ENCODE peak calls at places on chromosomes 16 and 17, in eight cellular contexts. J is SK-N-SH; E is AG09309; V is cardiac muscle cell; H is WTC11; U is RWPE1; C is AG10803; Z is CD8-positive, alpha-beta T cell. G is an unnamed sample.

GRCh38 chr16:20300312-20301097 is 26.8 kb downstream of the GP2 start:
- DNase-seq in U (peak), E (no peak), V (peak), C (peak), J (peak), Z (no peak), H (peak), G (peak)

GRCh38 chr16:2520784-2521577 is 810 bp downstream of the AMDHD2 start:
- DNase-seq in V (no peak), C (no peak), E (no peak), J (peak), U (peak), Z (peak), H (no peak), G (peak)

GRCh38 chr16:31880322-31880979 is 6.8 kb downstream of the ZNF267 start:
- DNase-seq in C (peak), Z (no peak), V (peak), U (peak), H (no peak), J (no peak), E (no peak), G (peak)

GRCh38 chr17:74603032-74603635 is 11.1 kb upstream of the CD300LD start:
- DNase-seq in V (no peak), Z (no peak), U (no peak), H (no peak), J (no peak), E (no peak), C (no peak), G (no peak)

GRCh38 chr16:87929986-87930385 is 6.3 kb downstream of the CA5A start:
- DNase-seq in C (no peak), V (no peak), Z (no peak), H (no peak), J (no peak), U (no peak), E (no peak), G (no peak)

GRCh38 chr17:11643851-11644250 is 45.6 kb downstream of the DNAH9 start:
- DNase-seq in J (no peak), U (no peak), C (no peak), V (no peak), H (no peak), E (no peak), Z (no peak), G (peak)

GRCh38 chr17:33389506-33390141 is 96.5 kb upstream of the ASIC2 start:
- DNase-seq in U (peak), V (peak), Z (no peak), J (no peak), H (no peak), E (no peak), C (peak), G (no peak)

GRCh38 chr17:82399030-82399429 is 19.1 kb upstream of the HEXD start:
- DNase-seq in U (no peak), H (no peak), E (peak), V (peak), C (peak), Z (no peak), J (peak), G (no peak)

GRCh38 chr17:37518816-37519215 is 29.1 kb downstream of the DUSP14 start:
- DNase-seq in H (no peak), Z (no peak), E (no peak), V (peak), J (no peak), U (no peak), C (peak), G (peak)

GRCh38 chr17:9768381-9768934 is 22.9 kb downstream of the DHRS7C start:
- DNase-seq in H (no peak), J (peak), U (peak), Z (no peak), V (peak), E (no peak), C (peak), G (peak)

GRCh38 chr17:33057564-33057963 is 65.9 kb downstream of the SPACA3 start:
- DNase-seq in U (no peak), V (no peak), C (no peak), J (no peak), Z (no peak), H (no peak), E (no peak), G (no peak)

GRCh38 chr16:51988977-51989376 is 558.0 kb downstream of the TOX3 start:
- DNase-seq in E (no peak), Z (no peak), H (no peak), V (no peak), J (no peak), C (no peak), U (no peak), G (no peak)

GRCh38 chr17:22128723-22129122 is 436.4 kb downstream of the KCNJ18 start:
- DNase-seq in H (no peak), U (no peak), Z (no peak), J (no peak), E (no peak), C (no peak), V (no peak), G (no peak)

GRCh38 chr16:88922114-88922825 is 54.7 kb downstream of the CBFA2T3 start:
- DNase-seq in U (peak), V (peak), J (no peak), Z (no peak), E (no peak), H (peak), C (peak), G (peak)

GRCh38 chr17:41329279-41329925 is 13.9 kb upstream of the KRTAP17-1 start:
- DNase-seq in Z (no peak), E (peak), U (peak), V (peak), J (peak), H (peak), C (peak), G (peak)

GRCh38 chr17:1107777-1108559 is 71.8 kb downstream of the ABR start:
- DNase-seq in J (no peak), H (peak), E (no peak), Z (no peak), V (no peak), C (no peak), U (no peak), G (no peak)

GRCh38 chr16:81748476-81749198 is 30.5 kb upstream of the PLCG2 start:
- DNase-seq in U (no peak), H (no peak), V (no peak), J (no peak), E (no peak), Z (no peak), C (no peak), G (no peak)

GRCh38 chr16:26666486-26666885 is 400.2 kb upstream of the C16orf82 start:
- DNase-seq in J (no peak), V (no peak), E (no peak), Z (no peak), H (no peak), C (no peak), U (no peak), G (no peak)

GRCh38 chr16:85082553-85083050 is 29.7 kb downstream of the CIBAR2 start:
- DNase-seq in V (no peak), H (peak), C (no peak), J (no peak), U (no peak), E (no peak), Z (no peak), G (no peak)

GRCh38 chr16:72740346-72740745 is 307.6 kb downstream of the ZFHX3 start:
- DNase-seq in H (no peak), U (no peak), Z (no peak), J (no peak), C (peak), E (no peak), V (no peak), G (no peak)

GRCh38 chr16:50340578-50340977 is 28.2 kb downstream of the BRD7 start:
- DNase-seq in H (no peak), V (no peak), J (no peak), C (peak), U (no peak), Z (no peak), E (peak), G (no peak)

GRCh38 chr17:15954222-15954621 is 9.3 kb downstream of the ADORA2B start:
- DNase-seq in Z (no peak), C (peak), J (no peak), H (no peak), V (peak), E (peak), U (peak), G (peak)

GRCh38 chr16:50718761-50719400 is 23.0 kb upstream of the CYLD start:
- DNase-seq in C (no peak), Z (no peak), U (no peak), E (no peak), V (no peak), J (no peak), H (no peak), G (no peak)

GRCh38 chr16:27310576-27311448 is 3.0 kb upstream of the IL4R start:
- DNase-seq in C (no peak), J (no peak), E (no peak), H (no peak), V (peak), Z (no peak), U (no peak), G (no peak)

GRCh38 chr16:19228057-19228456 is 57.5 kb upstream of the CLEC19A start:
- DNase-seq in C (no peak), E (no peak), J (no peak), Z (no peak), H (no peak), U (no peak), V (no peak), G (no peak)

GRCh38 chr17:82494236-82495055 is 25.1 kb upstream of the FOXK2 start:
- DNase-seq in J (peak), Z (peak), U (peak), E (peak), H (peak), V (peak), C (peak), G (peak)

GRCh38 chr17:38572665-38573365 is 32.9 kb downstream of the SRCIN1 start:
- DNase-seq in U (no peak), E (no peak), H (peak), J (peak), C (no peak), V (no peak), Z (no peak), G (no peak)

DNA sequence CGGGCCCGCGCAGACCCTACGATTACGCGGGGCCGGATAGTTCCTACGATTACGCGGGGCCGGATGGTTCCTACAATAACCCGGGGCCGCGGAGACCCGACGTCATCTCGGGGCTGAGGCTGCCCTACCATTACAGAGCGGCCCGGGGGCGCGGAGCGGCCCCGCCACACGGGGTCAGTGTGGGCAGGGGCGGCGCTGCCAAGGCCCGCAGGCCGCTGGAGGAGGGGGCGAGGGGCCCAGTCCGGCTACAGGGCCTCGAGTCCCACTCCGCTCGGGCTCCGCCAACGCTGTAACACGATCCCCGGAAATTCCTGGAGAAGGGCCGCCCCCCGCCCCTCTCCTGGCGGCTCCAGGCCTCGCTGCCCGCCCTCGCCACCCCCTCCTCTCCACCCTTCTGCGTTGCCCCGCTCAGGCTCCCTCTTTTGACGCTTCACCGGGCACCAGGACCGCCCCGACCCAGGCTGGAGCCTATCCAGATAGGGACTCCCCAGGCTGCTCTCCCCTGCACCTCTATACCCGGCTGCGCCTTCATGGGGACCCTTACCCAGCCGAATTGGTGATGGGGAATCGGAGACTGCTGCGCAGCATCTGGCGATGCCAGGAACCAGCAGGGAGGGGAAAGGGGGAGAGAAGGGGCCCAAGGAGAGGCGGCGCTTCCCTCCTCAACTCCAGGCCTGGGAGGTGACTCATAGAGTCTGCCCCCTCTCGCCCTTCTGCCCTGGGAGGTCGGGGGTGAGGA is at the start of gene RAB34:
- DNase-seq in Z (no peak), V (peak), J (no peak), H (peak), U (peak), E (peak), C (peak), G (peak)
- TF ChIP-seq CTCF in Z (no peak), V (peak), J (no peak), H (no peak), U (peak), E (peak), C (peak), G (peak)

GRCh38 chr17:59534583-59534982 is 30.8 kb upstream of the DHX40 start:
- DNase-seq in Z (no peak), V (peak), C (peak), H (no peak), E (no peak), U (no peak), J (peak), G (peak)
- TF ChIP-seq CTCF in Z (no peak), V (no peak), C (peak), H (no peak), E (peak), U (peak), J (peak), G (no peak)

DNA sequence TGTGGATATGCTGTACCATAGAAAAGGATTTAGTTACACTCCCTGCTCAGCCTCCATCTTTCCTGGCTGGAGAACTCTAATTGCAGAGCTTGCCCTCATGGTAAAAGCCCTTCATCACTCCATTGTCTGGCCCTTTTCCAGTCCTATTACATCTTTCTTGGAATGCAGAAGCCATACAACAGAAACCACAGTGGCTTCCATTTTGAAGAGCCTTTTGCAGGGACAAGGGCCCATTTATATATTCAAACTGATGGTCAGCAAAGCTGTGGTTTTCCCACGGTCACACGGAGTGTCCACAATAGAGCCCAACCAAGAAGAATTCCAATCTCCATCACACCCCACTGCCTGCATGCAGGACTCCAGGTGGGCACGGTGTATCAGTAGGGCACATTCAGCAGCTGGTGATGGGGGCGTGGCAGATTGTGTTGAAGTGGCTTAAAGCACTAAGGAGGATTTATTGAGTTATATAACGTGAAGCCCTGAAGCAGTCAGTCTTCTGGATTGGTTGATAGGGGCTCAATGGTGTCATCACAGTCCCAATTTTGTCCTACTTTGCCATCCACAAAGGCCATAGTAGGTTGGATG is 20.3 kb downstream of the COPRS start:
- DNase-seq in C (peak), U (no peak), Z (no peak), H (no peak), J (no peak), V (peak), E (no peak), G (no peak)
- TF ChIP-seq CTCF in C (no peak), U (no peak), Z (no peak), H (no peak), J (no peak), V (no peak), E (no peak), G (no peak)

GRCh38 chr17:68089881-68090280 is 54.3 kb downstream of the KPNA2 start:
- DNase-seq in C (no peak), U (no peak), E (no peak), Z (no peak), J (no peak), V (peak), H (no peak), G (peak)

GRCh38 chr17:68087851-68088250 is 52.3 kb downstream of the KPNA2 start:
- DNase-seq in E (no peak), C (no peak), U (no peak), H (no peak), V (no peak), J (no peak), Z (no peak), G (no peak)

GRCh38 chr17:68080411-68081150 is 45.0 kb downstream of the KPNA2 start:
- DNase-seq in H (no peak), J (no peak), V (no peak), C (no peak), U (no peak), Z (no peak), E (no peak), G (no peak)

GRCh38 chr17:68085751-68086445 is 50.4 kb downstream of the KPNA2 start:
- DNase-seq in C (no peak), E (no peak), U (no peak), Z (no peak), V (no peak), H (no peak), J (no peak), G (no peak)
- TF ChIP-seq CTCF in C (no peak), E (no peak), U (no peak), Z (no peak), V (no peak), H (no peak), J (no peak), G (no peak)

GRCh38 chr17:69714659-69715058 is 300.2 kb downstream of the MAP2K6 start:
- DNase-seq in J (no peak), E (no peak), H (no peak), C (no peak), Z (no peak), U (no peak), V (no peak), G (no peak)

GRCh38 chr17:69715656-69716055 is 301.2 kb downstream of the MAP2K6 start:
- DNase-seq in H (no peak), C (no peak), E (no peak), V (no peak), U (no peak), Z (no peak), J (no peak), G (no peak)

GRCh38 chr17:69717214-69717613 is 302.7 kb downstream of the MAP2K6 start:
- DNase-seq in U (no peak), H (no peak), E (no peak), C (no peak), Z (no peak), V (no peak), J (no peak), G (no peak)

GRCh38 chr17:69717819-69718218 is 303.3 kb downstream of the MAP2K6 start:
- DNase-seq in Z (no peak), V (no peak), H (no peak), C (no peak), J (no peak), U (no peak), E (no peak), G (no peak)

DNA sequence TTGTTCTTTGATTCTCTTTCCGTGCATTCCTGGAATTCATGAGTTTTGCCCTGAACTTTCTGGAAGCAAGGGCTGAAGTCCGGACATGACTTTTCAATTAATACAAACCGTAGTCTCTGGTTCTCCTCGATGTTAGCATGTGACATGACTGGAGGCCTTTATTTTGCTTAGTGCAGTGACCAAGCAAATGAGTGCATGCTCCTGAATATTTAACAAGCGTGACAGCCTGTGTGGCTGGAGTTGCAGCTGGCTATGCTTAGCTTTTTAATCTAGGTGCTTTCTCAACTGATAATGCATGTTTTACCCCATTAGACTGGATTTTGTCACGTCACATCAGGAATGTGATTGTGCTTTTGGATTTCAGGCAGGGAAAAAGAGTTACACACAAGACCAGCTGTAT is 302.1 kb downstream of the MAP2K6 start:
- DNase-seq in C (peak), H (no peak), E (peak), J (no peak), U (no peak), V (no peak), Z (no peak), G (no peak)
- TF ChIP-seq CTCF in C (no peak), H (no peak), E (no peak), J (no peak), U (no peak), V (no peak), Z (no peak), G (no peak)

GRCh38 chr16:3793161-3793576 is 75.8 kb upstream of the TRAP1 start:
- DNase-seq in J (no peak), C (no peak), Z (no peak), H (no peak), U (peak), E (no peak), V (peak), G (no peak)
- TF ChIP-seq CTCF in J (no peak), C (no peak), Z (no peak), H (no peak), U (no peak), E (no peak), V (no peak), G (no peak)

DNA sequence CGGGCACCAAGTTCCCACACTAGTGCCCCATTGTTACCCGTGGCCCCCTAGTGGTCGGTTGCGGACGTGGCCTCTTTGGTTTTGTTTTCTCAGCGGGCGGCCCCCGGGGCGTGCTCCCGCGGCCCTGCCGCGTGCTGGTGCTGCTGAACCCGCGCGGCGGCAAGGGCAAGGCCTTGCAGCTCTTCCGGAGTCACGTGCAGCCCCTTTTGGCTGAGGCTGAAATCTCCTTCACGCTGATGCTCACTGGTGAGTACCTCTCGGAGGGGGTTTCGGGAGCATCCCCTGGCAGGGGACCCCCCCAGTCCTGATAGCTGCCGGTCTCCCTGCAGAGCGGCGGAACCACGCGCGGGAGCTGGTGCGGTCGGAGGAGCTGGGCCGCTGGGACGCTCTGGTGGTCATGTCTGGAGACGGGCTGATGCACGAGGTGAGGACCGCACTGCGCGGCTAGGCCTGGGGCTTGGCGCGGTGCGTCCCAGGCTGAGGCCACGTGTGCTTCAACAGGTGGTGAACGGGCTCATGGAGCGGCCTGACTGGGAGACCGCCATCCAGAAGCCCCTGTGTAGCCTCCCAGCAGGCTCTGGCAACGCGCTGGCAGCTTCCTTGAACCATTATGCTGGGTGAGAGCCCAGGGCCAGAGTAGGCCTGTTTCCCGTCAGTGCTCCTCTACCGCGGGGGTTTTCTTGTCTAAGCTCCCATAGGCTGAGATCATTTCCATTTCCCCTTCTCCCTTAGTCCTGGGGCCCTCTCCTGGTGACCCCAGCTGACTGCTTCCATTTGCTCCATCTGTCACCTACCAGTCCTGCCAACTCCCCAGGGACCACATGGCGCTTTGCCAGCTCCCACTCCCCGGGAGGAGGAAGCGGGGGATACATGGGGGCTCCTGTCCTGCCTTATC is 1.7 kb downstream of the SPHK1 start:
- DNase-seq in C (peak), H (peak), V (peak), J (peak), U (peak), E (no peak), Z (peak), G (peak)
- TF ChIP-seq CTCF in C (peak), H (peak), V (peak), J (peak), U (peak), E (peak), Z (no peak), G (peak)

GRCh38 chr16:65126845-65127624 is 5.2 kb upstream of the CDH11 start:
- DNase-seq in H (no peak), E (no peak), Z (no peak), V (no peak), J (no peak), U (no peak), C (no peak), G (no peak)
- TF ChIP-seq CTCF in H (peak), E (peak), Z (no peak), V (peak), J (peak), U (peak), C (peak), G (no peak)